ENCODE peak calls at places on chromosomes 12 and 14, in four cellular contexts. P is foreskin fibroblast, B is PC-3, N is cardiac muscle cell. L is an unnamed sample.

GRCh38 chr14:103892247-103892646 is 36.0 kb upstream of the TDRD9 start:
- DNase-seq in P (no peak), B (no peak), N (no peak), L (no peak)

GRCh38 chr14:53954551-53955233 is 1.9 kb downstream of the BMP4 start:
- DNase-seq in P (peak), B (peak), N (peak), L (peak)

GRCh38 chr12:111268738-111269572 is 99.9 kb downstream of the PHETA1 start:
- DNase-seq in P (no peak), B (peak), N (no peak), L (no peak)

GRCh38 chr14:74501135-74501614 is 7.6 kb downstream of the ISCA2 start:
- DNase-seq in P (peak), B (peak), N (peak), L (peak)

GRCh38 chr14:55373784-55374725 is 37.6 kb downstream of the ATG14 start:
- DNase-seq in P (no peak), B (peak), N (no peak), L (peak)

GRCh38 chr12:47768323-47768811 is 4.7 kb upstream of the SLC48A1 start:
- DNase-seq in P (no peak), B (peak), N (no peak), L (peak)

GRCh38 chr14:100398044-100398443 is 74.9 kb downstream of the SLC25A47 start:
- DNase-seq in P (no peak), B (no peak), N (no peak), L (peak)

GRCh38 chr12:85805654-85806053 is 30.6 kb downstream of the RASSF9 start:
- DNase-seq in P (peak), B (no peak), N (no peak), L (no peak)

GRCh38 chr14:74979442-74980397 is 23.0 kb upstream of the EIF2B2 start:
- DNase-seq in P (peak), B (peak), N (no peak), L (peak)

GRCh38 chr14:72792051-72792788 is 101.7 kb downstream of the DPF3 start:
- DNase-seq in P (no peak), B (no peak), N (peak), L (no peak)

GRCh38 chr12:6752181-6752930 is 585 bp downstream of the MLF2 start:
- DNase-seq in P (no peak), B (peak), N (peak), L (peak)

GRCh38 chr12:45483571-45483970 is 245.9 kb upstream of the ARID2 start:
- DNase-seq in P (no peak), B (peak), N (no peak), L (no peak)

GRCh38 chr12:78571953-78572352 is 292.6 kb upstream of the SYT1 start:
- DNase-seq in P (no peak), B (no peak), N (no peak), L (no peak)
- TF ChIP-seq CTCF in P (no peak), B (no peak), N (no peak), L (no peak)

DNA sequence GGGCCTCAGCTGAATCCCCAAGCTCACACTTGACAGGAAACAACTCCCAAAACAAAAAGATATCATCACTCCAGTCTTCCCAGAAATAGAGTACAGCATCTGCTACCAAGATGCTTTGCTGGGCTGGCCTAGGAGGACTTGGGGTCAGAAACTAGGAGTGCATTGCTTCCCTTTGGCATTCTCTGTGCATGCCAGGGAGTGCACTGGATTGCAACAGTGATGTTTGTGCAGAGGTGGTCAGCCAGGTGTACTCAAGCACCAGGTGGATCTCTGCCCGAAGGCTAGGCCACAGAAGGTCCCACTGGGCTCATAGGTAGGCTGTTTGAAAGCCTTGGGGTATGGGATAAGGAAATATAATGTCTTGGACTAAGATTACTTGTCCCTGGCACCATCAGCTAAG is 51.1 kb downstream of the RAB35 start:
- DNase-seq in P (no peak), B (no peak), N (no peak), L (no peak)
- H3K4me3 ChIP-seq in P (no peak), B (no peak), N (no peak), L (no peak)

GRCh38 chr14:33184587-33184986 is 245.9 kb downstream of the NPAS3 start:
- DNase-seq in P (no peak), B (peak), N (no peak), L (peak)
- TF ChIP-seq CTCF in P (no peak), B (peak), N (peak), L (no peak)

DNA sequence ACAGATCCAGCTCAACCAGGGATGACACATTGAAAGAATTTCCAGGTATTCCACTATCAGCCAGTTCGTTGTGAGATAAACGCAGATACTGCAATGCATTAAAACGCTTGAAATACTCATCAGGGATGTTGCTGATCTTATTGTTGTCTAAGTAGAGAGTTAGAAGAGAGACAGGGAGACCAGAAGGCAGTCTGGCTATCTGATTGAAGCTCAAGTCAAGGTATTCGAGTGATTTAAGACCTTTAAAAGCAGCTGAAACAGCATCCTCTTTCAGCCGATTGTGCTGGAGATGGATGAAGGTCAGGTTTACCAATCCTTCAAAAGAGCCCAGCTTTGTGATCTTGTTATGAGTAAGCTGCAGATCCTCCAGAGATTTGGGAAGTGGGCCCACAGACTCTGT is 3.1 kb downstream of the LUM start:
- DNase-seq in P (no peak), B (no peak), N (no peak), L (no peak)
- H3K4me3 ChIP-seq in P (peak), B (no peak), N (no peak), L (no peak)

GRCh38 chr14:49306152-49306751 is 279.9 kb downstream of the RPS29 start:
- DNase-seq in P (no peak), B (peak), N (peak), L (peak)
- TF ChIP-seq CTCF in P (peak), B (peak), N (peak), L (no peak)

GRCh38 chr14:30550335-30550734 is 8.6 kb upstream of the G2E3 start:
- DNase-seq in P (peak), B (peak), N (no peak), L (peak)

GRCh38 chr14:30553311-30553989 is 5.5 kb upstream of the G2E3 start:
- DNase-seq in P (peak), B (peak), N (no peak), L (peak)

GRCh38 chr14:30547388-30548048 is 11.4 kb upstream of the G2E3 start:
- DNase-seq in P (no peak), B (no peak), N (no peak), L (no peak)

GRCh38 chr14:30551460-30551859 is 7.5 kb upstream of the G2E3 start:
- DNase-seq in P (no peak), B (peak), N (no peak), L (no peak)
- H3K4me3 ChIP-seq in P (no peak), B (peak), N (no peak), L (no peak)

L was measured in epithelial cell of esophagus.